ENCODE peak calls at places on chromosome 15, in five cellular contexts. One of them, this sample, is unnamed.

GRCh38 chr15:25464784-25465183 is 26.0 kb upstream of the UBE3A start:
- DNase-seq in IMR-90: no peak
- DNase-seq in trophoblast cell: no peak
- DNase-seq in H9: no peak
- DNase-seq in H1: no peak
- DNase-seq in this sample: no peak

GRCh38 chr15:66650433-66650832 is 51.6 kb upstream of the SMAD6 start:
- DNase-seq in H9: no peak
- DNase-seq in H1: no peak
- DNase-seq in IMR-90: no peak
- DNase-seq in trophoblast cell: peak
- DNase-seq in this sample: no peak

GRCh38 chr15:40739042-40739441 is 16.0 kb downstream of the RMDN3 start:
- DNase-seq in H9: no peak
- DNase-seq in IMR-90: peak
- DNase-seq in trophoblast cell: no peak
- DNase-seq in H1: no peak
- DNase-seq in this sample: no peak

GRCh38 chr15:42134617-42135243 is 21.7 kb downstream of the PLA2G4F start:
- DNase-seq in trophoblast cell: no peak
- DNase-seq in H1: peak
- DNase-seq in IMR-90: no peak
- DNase-seq in H9: no peak
- DNase-seq in this sample: no peak

GRCh38 chr15:48643776-48644497 is 1.6 kb downstream of the FBN1 start:
- DNase-seq in H1: no peak
- DNase-seq in H9: no peak
- DNase-seq in trophoblast cell: peak
- DNase-seq in IMR-90: no peak
- DNase-seq in this sample: no peak

GRCh38 chr15:73822998-73823397 is 50.4 kb upstream of the TBC1D21 start:
- DNase-seq in H9: no peak
- DNase-seq in IMR-90: peak
- DNase-seq in H1: no peak
- DNase-seq in trophoblast cell: peak
- DNase-seq in this sample: peak

GRCh38 chr15:80988148-80988796 is 1.3 kb downstream of the MESD start:
- DNase-seq in H1: no peak
- DNase-seq in IMR-90: no peak
- DNase-seq in trophoblast cell: peak
- DNase-seq in H9: no peak
- DNase-seq in this sample: no peak

GRCh38 chr15:71515375-71516186 is 294.8 kb upstream of the NR2E3 start:
- DNase-seq in IMR-90: no peak
- DNase-seq in trophoblast cell: no peak
- DNase-seq in H9: no peak
- DNase-seq in H1: no peak
- DNase-seq in this sample: no peak

GRCh38 chr15:60673918-60674558 is 195.1 kb upstream of the ICE2 start:
- DNase-seq in H1: no peak
- DNase-seq in H9: no peak
- DNase-seq in IMR-90: peak
- DNase-seq in trophoblast cell: peak
- DNase-seq in this sample: no peak

GRCh38 chr15:74375303-74375693 is 7.9 kb upstream of the CYP11A1 start:
- DNase-seq in H9: peak
- DNase-seq in IMR-90: peak
- DNase-seq in trophoblast cell: peak
- DNase-seq in H1: peak
- DNase-seq in this sample: peak

GRCh38 chr15:101306341-101307047 is 11.4 kb upstream of the SNRPA1 start:
- DNase-seq in IMR-90: no peak
- DNase-seq in H9: peak
- DNase-seq in H1: peak
- DNase-seq in trophoblast cell: no peak
- DNase-seq in this sample: no peak

GRCh38 chr15:82952156-82953081 is at the start of gene HOMER2:
- DNase-seq in H9: peak
- DNase-seq in trophoblast cell: no peak
- DNase-seq in H1: peak
- DNase-seq in IMR-90: no peak
- DNase-seq in this sample: peak

GRCh38 chr15:73175382-73175781 is 123.1 kb downstream of the NEO1 start:
- DNase-seq in trophoblast cell: no peak
- DNase-seq in H1: no peak
- DNase-seq in H9: no peak
- DNase-seq in IMR-90: no peak
- DNase-seq in this sample: no peak

GRCh38 chr15:33722005-33722672 is 246.2 kb upstream of the CHRM5 start:
- DNase-seq in H1: no peak
- DNase-seq in trophoblast cell: peak
- DNase-seq in H9: no peak
- DNase-seq in IMR-90: peak
- DNase-seq in this sample: no peak

GRCh38 chr15:48617619-48618018 is 27.9 kb downstream of the FBN1 start:
- DNase-seq in IMR-90: peak
- DNase-seq in H9: no peak
- DNase-seq in trophoblast cell: no peak
- DNase-seq in H1: no peak
- DNase-seq in this sample: no peak

GRCh38 chr15:81038975-81039607 is 38.4 kb downstream of the TLNRD1 start:
- DNase-seq in H9: no peak
- DNase-seq in IMR-90: no peak
- DNase-seq in trophoblast cell: no peak
- DNase-seq in H1: no peak
- DNase-seq in this sample: no peak

GRCh38 chr15:25850154-25851111 is 12.7 kb downstream of the ATP10A start:
- DNase-seq in IMR-90: peak
- DNase-seq in H9: peak
- DNase-seq in H1: peak
- DNase-seq in trophoblast cell: peak
- DNase-seq in this sample: peak

GRCh38 chr15:89317188-89317720 is 17.4 kb downstream of the POLG start:
- DNase-seq in H9: no peak
- DNase-seq in IMR-90: no peak
- DNase-seq in trophoblast cell: no peak
- DNase-seq in H1: no peak
- DNase-seq in this sample: no peak

GRCh38 chr15:100994597-100995446 is 75.7 kb downstream of the LRRK1 start:
- DNase-seq in trophoblast cell: peak
- DNase-seq in IMR-90: no peak
- DNase-seq in H9: peak
- DNase-seq in H1: no peak
- DNase-seq in this sample: no peak

GRCh38 chr15:35725353-35725752 is 179.4 kb upstream of the DPH6 start:
- DNase-seq in H9: no peak
- DNase-seq in trophoblast cell: no peak
- DNase-seq in IMR-90: peak
- DNase-seq in H1: no peak
- DNase-seq in this sample: no peak

GRCh38 chr15:88664151-88664778 is 25.4 kb downstream of the ISG20 start:
- DNase-seq in H1: peak
- DNase-seq in trophoblast cell: no peak
- DNase-seq in IMR-90: no peak
- DNase-seq in H9: no peak
- DNase-seq in this sample: no peak

GRCh38 chr15:63948971-63949370 is 97.3 kb downstream of the DAPK2 start:
- DNase-seq in trophoblast cell: no peak
- DNase-seq in H1: peak
- DNase-seq in IMR-90: no peak
- DNase-seq in H9: no peak
- DNase-seq in this sample: no peak

GRCh38 chr15:76073554-76073953 is 13.8 kb downstream of the TMEM266 start:
- DNase-seq in H9: no peak
- DNase-seq in trophoblast cell: peak
- DNase-seq in IMR-90: no peak
- DNase-seq in H1: no peak
- DNase-seq in this sample: no peak

GRCh38 chr15:84570164-84570692 is 30.6 kb upstream of the ZSCAN2 start:
- DNase-seq in IMR-90: no peak
- DNase-seq in H1: no peak
- DNase-seq in H9: no peak
- DNase-seq in trophoblast cell: peak
- DNase-seq in this sample: peak

GRCh38 chr15:93088981-93089854 is at the start of gene RGMA:
- DNase-seq in H1: peak
- DNase-seq in trophoblast cell: peak
- DNase-seq in IMR-90: no peak
- DNase-seq in H9: peak
- DNase-seq in this sample: peak

DNA sequence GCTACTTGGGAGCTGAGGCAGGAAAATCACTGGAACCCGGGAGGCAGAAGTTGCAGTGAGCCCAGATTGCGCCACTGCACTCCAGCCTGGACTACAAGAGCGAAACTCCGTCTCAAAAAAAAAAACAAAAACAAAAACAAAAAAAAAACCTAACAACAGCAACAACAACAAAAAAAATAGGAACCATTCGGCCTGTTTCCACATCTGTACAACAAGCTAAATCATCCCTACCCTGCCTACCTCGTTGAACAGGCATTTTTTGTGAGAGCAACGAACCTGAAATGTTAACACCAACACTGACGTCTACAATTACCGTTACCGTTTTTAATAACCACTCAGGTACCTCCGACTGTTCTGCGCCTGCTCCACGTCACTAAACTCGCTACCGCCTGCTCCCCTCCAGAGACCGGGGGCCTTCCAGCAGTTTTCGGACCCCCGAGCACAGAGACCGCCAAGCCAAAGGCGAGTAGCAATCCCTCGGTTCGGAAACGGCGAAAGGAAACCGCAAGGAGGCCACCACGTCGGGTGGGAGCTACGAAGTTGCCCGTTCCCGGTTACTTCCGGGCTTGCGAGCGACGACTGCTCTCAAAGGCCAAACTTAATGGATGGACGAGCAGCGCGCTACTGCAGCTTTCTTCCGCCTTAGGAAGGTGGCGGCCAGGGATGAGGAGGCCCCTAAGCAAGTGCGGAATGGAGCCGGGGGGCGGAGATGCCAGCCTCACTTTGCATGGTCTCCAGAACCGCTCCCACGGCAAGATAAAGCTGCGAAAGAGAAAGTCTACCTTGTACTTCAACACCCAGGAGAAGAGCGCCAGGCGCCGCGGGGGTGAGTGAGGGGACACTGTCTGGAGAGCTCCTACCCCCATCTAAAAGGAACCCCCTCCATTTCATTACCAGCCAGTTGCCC is at the start of the genes PIGB and PIGBOS1:
- DNase-seq in trophoblast cell: peak
- DNase-seq in IMR-90: peak
- DNase-seq in H9: peak
- DNase-seq in H1: peak
- DNase-seq in this sample: peak
- H2BK120ac ChIP-seq in trophoblast cell: peak
- H2BK120ac ChIP-seq in IMR-90: peak
- H2BK120ac ChIP-seq in H9: no peak
- H2BK120ac ChIP-seq in H1: no peak
- H2BK120ac ChIP-seq in this sample: no peak

GRCh38 chr15:96359371-96359771 is 28.9 kb downstream of the NR2F2 start:
- DNase-seq in trophoblast cell: no peak
- DNase-seq in H1: no peak
- DNase-seq in IMR-90: no peak
- DNase-seq in H9: peak
- DNase-seq in this sample: no peak

GRCh38 chr15:96359772-96360498 is 29.4 kb downstream of the NR2F2 start:
- DNase-seq in trophoblast cell: peak
- DNase-seq in H1: peak
- DNase-seq in H9: peak
- DNase-seq in IMR-90: no peak
- DNase-seq in this sample: no peak

GRCh38 chr15:96360581-96361308 is 30.2 kb downstream of the NR2F2 start:
- DNase-seq in H9: peak
- DNase-seq in trophoblast cell: no peak
- DNase-seq in IMR-90: no peak
- DNase-seq in H1: peak
- DNase-seq in this sample: peak

GRCh38 chr15:96358006-96358794 is 27.7 kb downstream of the NR2F2 start:
- DNase-seq in H9: peak
- DNase-seq in H1: no peak
- DNase-seq in IMR-90: no peak
- DNase-seq in trophoblast cell: no peak
- DNase-seq in this sample: no peak

GRCh38 chr15:96358795-96359190 is 28.3 kb downstream of the NR2F2 start:
- DNase-seq in H1: no peak
- DNase-seq in IMR-90: no peak
- DNase-seq in H9: no peak
- DNase-seq in trophoblast cell: no peak
- DNase-seq in this sample: no peak
- H4K91ac ChIP-seq in H1: no peak
- H4K91ac ChIP-seq in IMR-90: no peak
- H4K91ac ChIP-seq in H9: no peak
- H4K91ac ChIP-seq in trophoblast cell: no peak
- H4K91ac ChIP-seq in this sample: no peak

DNA sequence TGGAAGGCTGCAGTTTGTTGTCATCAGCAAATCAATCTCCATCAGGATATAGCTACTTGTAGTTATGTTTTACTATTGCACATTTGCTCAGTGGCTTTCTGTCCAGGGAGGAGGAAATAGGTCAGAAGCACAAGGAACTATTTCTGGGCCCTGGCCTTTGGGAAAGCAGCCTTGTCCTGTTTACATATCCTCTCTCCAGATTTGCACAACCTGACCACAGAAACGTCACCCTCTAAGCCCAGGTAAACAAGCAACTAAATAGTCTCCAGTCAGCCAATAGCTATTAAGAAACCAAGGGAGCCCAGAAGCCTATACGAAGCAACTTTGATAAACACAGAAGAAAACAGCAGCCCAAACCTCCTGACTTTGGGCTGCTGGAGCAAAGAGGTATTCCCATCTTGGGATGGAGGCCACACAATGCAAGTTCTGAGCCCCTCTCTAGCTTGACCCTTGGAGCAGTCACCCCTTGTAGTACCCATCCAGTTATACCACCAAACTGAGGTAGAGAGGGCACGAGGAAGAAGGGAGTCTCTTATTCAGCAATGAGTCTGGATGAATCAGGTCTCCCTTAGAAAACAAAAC is 2.3 kb upstream of the FEM1B start:
- DNase-seq in H1: no peak
- DNase-seq in trophoblast cell: no peak
- DNase-seq in H9: no peak
- DNase-seq in IMR-90: peak
- DNase-seq in this sample: no peak
- H2BK120ac ChIP-seq in H1: no peak
- H2BK120ac ChIP-seq in trophoblast cell: no peak
- H2BK120ac ChIP-seq in H9: no peak
- H2BK120ac ChIP-seq in IMR-90: peak
- H2BK120ac ChIP-seq in this sample: no peak

GRCh38 chr15:57736591-57736990 is 30.1 kb downstream of the POLR2M start:
- DNase-seq in IMR-90: no peak
- DNase-seq in H9: no peak
- DNase-seq in trophoblast cell: no peak
- DNase-seq in H1: no peak
- DNase-seq in this sample: no peak

GRCh38 chr15:57734860-57735259 is 28.3 kb downstream of the POLR2M start:
- DNase-seq in IMR-90: no peak
- DNase-seq in H1: no peak
- DNase-seq in H9: no peak
- DNase-seq in trophoblast cell: no peak
- DNase-seq in this sample: no peak

GRCh38 chr15:57732526-57733331 is 26.2 kb downstream of the POLR2M start:
- DNase-seq in IMR-90: peak
- DNase-seq in H9: peak
- DNase-seq in H1: peak
- DNase-seq in trophoblast cell: peak
- DNase-seq in this sample: peak

GRCh38 chr15:57735891-57736290 is 29.4 kb downstream of the POLR2M start:
- DNase-seq in trophoblast cell: no peak
- DNase-seq in IMR-90: no peak
- DNase-seq in H9: no peak
- DNase-seq in H1: no peak
- DNase-seq in this sample: no peak

GRCh38 chr15:57735406-57735805 is 28.9 kb downstream of the POLR2M start:
- DNase-seq in IMR-90: no peak
- DNase-seq in H1: no peak
- DNase-seq in H9: no peak
- DNase-seq in trophoblast cell: no peak
- DNase-seq in this sample: no peak
- H4K91ac ChIP-seq in IMR-90: no peak
- H4K91ac ChIP-seq in H1: no peak
- H4K91ac ChIP-seq in H9: no peak
- H4K91ac ChIP-seq in trophoblast cell: no peak
- H4K91ac ChIP-seq in this sample: no peak